ENCODE peak calls at places on chromosomes 11 and 22, in eight cellular contexts. F is left lung, M is GM23338, A is MM.1S, G is H9, B is HL-60, K is BE2C, H is pancreas. E is an unnamed sample.

GRCh38 chr11:94303884-94304459 is 408 bp upstream of the IZUMO1R start:
- DNase-seq in K (no peak), B (no peak), A (no peak), M (no peak), H (no peak), F (no peak), G (no peak), E (no peak)

GRCh38 chr11:122981388-122982264 is at the start of gene BSX:
- DNase-seq in F (peak; percentile 59), B (peak; percentile 7), M (peak; percentile 95), K (peak; percentile 32), G (peak; percentile 96), H (peak; percentile 71), A (peak; percentile 56), E (peak; percentile 95)

GRCh38 chr11:69999721-70000120 is 78.4 kb upstream of the ANO1 start:
- DNase-seq in F (no peak), M (peak; percentile 52), A (no peak), H (no peak), B (no peak), G (peak; percentile 46), K (no peak), E (no peak)

GRCh38 chr22:37427128-37427710 is at the start of gene ELFN2:
- DNase-seq in G (no peak), H (peak; percentile 41), M (peak; percentile 66), A (no peak), B (no peak), F (no peak), K (no peak), E (peak; percentile 59)

GRCh38 chr11:130037881-130038601 is 31.7 kb upstream of the APLP2 start:
- DNase-seq in A (no peak), B (no peak), F (no peak), H (no peak), G (peak; percentile 51), K (no peak), M (peak; percentile 34), E (no peak)

GRCh38 chr11:114264381-114264780 is 31.8 kb upstream of the NNMT start:
- DNase-seq in G (no peak), A (no peak), H (no peak), K (no peak), F (no peak), B (no peak), M (no peak), E (no peak)

GRCh38 chr11:95711162-95711944 is 78.2 kb downstream of the FAM76B start:
- DNase-seq in B (no peak), H (no peak), M (no peak), K (no peak), A (no peak), F (no peak), G (no peak), E (no peak)

GRCh38 chr11:15565846-15566245 is 451.1 kb downstream of the INSC start:
- DNase-seq in A (no peak), H (no peak), M (no peak), F (no peak), G (no peak), K (peak; percentile 29), B (no peak), E (no peak)

GRCh38 chr11:107957109-107957588 is 28.9 kb downstream of the RAB39A start:
- DNase-seq in G (no peak), F (no peak), H (no peak), B (no peak), K (peak; percentile 79), M (no peak), A (peak; percentile 17), E (no peak)

GRCh38 chr22:22201185-22201924 is 43.2 kb upstream of the VPREB1 start:
- DNase-seq in B (peak; percentile 31), F (no peak), M (peak; percentile 78), K (peak; percentile 60), H (peak; percentile 29), G (peak; percentile 60), A (peak; percentile 90), E (no peak)

GRCh38 chr11:69683764-69684333 is 8.7 kb upstream of the LTO1 start:
- DNase-seq in B (no peak), K (peak; percentile 58), H (no peak), M (peak; percentile 81), A (no peak), F (no peak), G (peak; percentile 73), E (peak; percentile 34)

GRCh38 chr11:86489442-86489841 is 114.8 kb downstream of the CCDC81 start:
- DNase-seq in K (no peak), M (no peak), A (no peak), F (no peak), B (no peak), G (no peak), H (no peak), E (no peak)

GRCh38 chr11:127136438-127136837 is 135.9 kb upstream of the KIRREL3 start:
- DNase-seq in G (no peak), B (no peak), F (no peak), A (no peak), H (no peak), M (peak; percentile 22), K (no peak), E (no peak)

GRCh38 chr11:69284081-69284511 is 9.9 kb upstream of the MYEOV start:
- DNase-seq in H (no peak), A (no peak), B (no peak), G (no peak), M (no peak), K (no peak), F (no peak), E (no peak)

GRCh38 chr22:38071421-38072321 is 12.3 kb downstream of the SLC16A8 start:
- DNase-seq in K (no peak), B (no peak), A (no peak), G (no peak), M (no peak), F (no peak), H (no peak), E (no peak)

GRCh38 chr22:44669725-44670027 is 32.3 kb upstream of the PRR5 start:
- DNase-seq in G (peak; percentile 62), F (no peak), M (peak; percentile 66), K (no peak), A (no peak), B (no peak), H (no peak), E (no peak)

GRCh38 chr11:119489087-119489486 is 66.1 kb upstream of the THY1 start:
- DNase-seq in M (no peak), G (no peak), F (peak; percentile 15), K (peak; percentile 2), H (no peak), A (no peak), B (no peak), E (no peak)

GRCh38 chr22:44085743-44086741 is 61.9 kb downstream of the PARVB start:
- DNase-seq in K (peak; percentile 50), G (peak; percentile 43), M (peak; percentile 77), B (peak; percentile 60), A (peak; percentile 34), H (peak; percentile 42), F (peak; percentile 46), E (peak; percentile 41)

GRCh38 chr11:2521681-2522630 is 77.1 kb downstream of the KCNQ1 start:
- DNase-seq in G (peak; percentile 23), F (peak; percentile 27), H (peak; percentile 7), K (peak; percentile 1), B (no peak), A (no peak), M (no peak), E (no peak)

GRCh38 chr11:94933225-94934130 is 39.9 kb downstream of the CWC15 start:
- DNase-seq in B (no peak), H (peak; percentile 15), G (no peak), M (no peak), F (peak; percentile 37), A (no peak), K (no peak), E (peak; percentile 18)

GRCh38 chr11:69148377-69148762 is 7.4 kb upstream of the SMIM38 start:
- DNase-seq in K (no peak), F (peak; percentile 4), G (no peak), B (no peak), H (no peak), A (no peak), M (no peak), E (no peak)

GRCh38 chr11:73308963-73309960 is 1.2 kb downstream of the ARHGEF17 start:
- DNase-seq in H (peak; percentile 71), B (peak; percentile 68), F (peak; percentile 92), A (no peak), G (peak; percentile 90), M (peak; percentile 96), K (peak; percentile 52), E (peak; percentile 86)

GRCh38 chr11:73307323-73308002 is 613 bp upstream of the ARHGEF17 start:
- DNase-seq in K (peak; percentile 100), M (peak; percentile 99), F (peak; percentile 98), A (peak; percentile 90), B (peak; percentile 99), H (peak; percentile 96), G (peak; percentile 99), E (peak; percentile 99)

GRCh38 chr11:73306977-73307322 is 1.1 kb upstream of the ARHGEF17 start:
- DNase-seq in H (no peak), A (no peak), G (no peak), K (no peak), M (no peak), F (no peak), B (no peak), E (no peak)

GRCh38 chr11:73308003-73308962 is at the start of gene ARHGEF17:
- DNase-seq in M (peak; percentile 88), H (peak; percentile 65), F (peak; percentile 77), G (peak; percentile 89), A (no peak), B (peak; percentile 68), K (peak; percentile 91), E (peak; percentile 82)

DNA sequence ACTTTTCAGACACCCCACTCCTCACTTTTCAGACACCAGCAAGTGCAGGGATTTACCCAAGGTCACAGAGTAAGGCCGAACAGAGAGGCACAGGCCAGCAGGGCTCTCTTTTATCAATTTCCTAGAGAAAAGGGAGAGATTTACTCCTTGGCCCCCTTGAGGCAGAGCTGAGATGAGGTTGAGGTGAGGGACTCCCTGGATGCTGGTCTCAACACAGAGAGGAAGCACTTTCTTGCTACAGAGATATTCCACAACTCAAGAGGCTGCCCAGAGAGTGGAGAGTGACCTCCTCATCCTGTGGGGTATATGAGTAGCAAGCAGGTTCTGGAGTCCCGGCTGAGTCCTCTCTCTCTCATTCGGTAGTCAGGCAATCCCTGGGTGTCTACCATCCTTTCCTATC is 2.0 kb upstream of the ARHGEF17 start:
- DNase-seq in H (no peak), A (no peak), M (peak; percentile 59), F (no peak), G (no peak), B (peak; percentile 57), K (no peak), E (no peak)
- TF ChIP-seq CTCF in H (no peak), A (no peak), M (peak; percentile 10), F (no peak), G (peak; percentile 53), B (peak; percentile 16), K (peak; percentile 27), E (peak; percentile 7)

GRCh38 chr11:19953909-19954308 is 206.4 kb downstream of the DBX1 start:
- DNase-seq in H (peak; percentile 46), K (no peak), G (peak; percentile 42), B (no peak), F (no peak), M (peak; percentile 71), A (no peak), E (no peak)
- TF ChIP-seq CTCF in H (peak; percentile 28), K (peak; percentile 41), G (peak; percentile 68), B (no peak), F (peak; percentile 20), M (peak; percentile 49), A (no peak), E (peak; percentile 31)

GRCh38 chr11:76629853-76630599 is 40.5 kb downstream of the LRRC32 start:
- DNase-seq in A (no peak), G (no peak), F (peak; percentile 86), K (no peak), H (no peak), B (peak; percentile 89), M (peak; percentile 37), E (no peak)
- TF ChIP-seq CTCF in A (no peak), G (no peak), F (no peak), K (no peak), H (no peak), B (no peak), M (no peak), E (no peak)

GRCh38 chr11:102810943-102811528 is 13.1 kb upstream of the MMP1 start:
- DNase-seq in A (peak; percentile 15), F (no peak), B (no peak), K (no peak), M (peak; percentile 71), H (no peak), G (no peak), E (no peak)
- TF ChIP-seq CTCF in A (peak; percentile 31), F (peak; percentile 9), B (no peak), K (peak; percentile 49), M (peak; percentile 59), H (no peak), G (peak; percentile 65), E (peak; percentile 47)